ENCODE peak calls at places on chromosomes 7 and 10, in five cellular contexts. One of them, this sample, is unnamed.

GRCh38 chr7:40673285-40673684 is 538.5 kb downstream of the SUGCT start:
- DNase-seq in cardiac muscle cell: no peak
- DNase-seq in AG04450: peak; percentile 55
- DNase-seq in dorsolateral prefrontal cortex: no peak
- DNase-seq in uterus: no peak
- DNase-seq in this sample: no peak

GRCh38 chr10:98309366-98310355 is 41.7 kb upstream of the LOXL4 start:
- DNase-seq in cardiac muscle cell: peak; percentile 83
- DNase-seq in AG04450: peak; percentile 75
- DNase-seq in dorsolateral prefrontal cortex: peak; percentile 65
- DNase-seq in uterus: peak; percentile 84
- DNase-seq in this sample: peak; percentile 66

GRCh38 chr7:112876877-112877276 is 86.7 kb upstream of the TMEM168 start:
- DNase-seq in cardiac muscle cell: no peak
- DNase-seq in AG04450: no peak
- DNase-seq in dorsolateral prefrontal cortex: no peak
- DNase-seq in uterus: no peak
- DNase-seq in this sample: no peak

GRCh38 chr7:45268013-45268412 is 110.4 kb downstream of the RAMP3 start:
- DNase-seq in cardiac muscle cell: no peak
- DNase-seq in AG04450: no peak
- DNase-seq in dorsolateral prefrontal cortex: no peak
- DNase-seq in uterus: no peak
- DNase-seq in this sample: no peak

GRCh38 chr10:43202657-43203490 is 64.0 kb downstream of the RASGEF1A start:
- DNase-seq in cardiac muscle cell: peak; percentile 39
- DNase-seq in AG04450: no peak
- DNase-seq in dorsolateral prefrontal cortex: no peak
- DNase-seq in uterus: peak; percentile 35
- DNase-seq in this sample: peak; percentile 31

GRCh38 chr10:123139521-123140163 is 3.9 kb downstream of the HMX3 start:
- DNase-seq in cardiac muscle cell: peak; percentile 62
- DNase-seq in AG04450: no peak
- DNase-seq in dorsolateral prefrontal cortex: no peak
- DNase-seq in uterus: no peak
- DNase-seq in this sample: peak; percentile 58

GRCh38 chr7:100122067-100122466 is 2.6 kb downstream of the CNPY4 start:
- DNase-seq in cardiac muscle cell: no peak
- DNase-seq in AG04450: no peak
- DNase-seq in dorsolateral prefrontal cortex: no peak
- DNase-seq in uterus: no peak
- DNase-seq in this sample: no peak

GRCh38 chr10:68139451-68140272 is 30.4 kb downstream of the MYPN start:
- DNase-seq in cardiac muscle cell: no peak
- DNase-seq in AG04450: no peak
- DNase-seq in dorsolateral prefrontal cortex: no peak
- DNase-seq in uterus: no peak
- DNase-seq in this sample: no peak

GRCh38 chr7:92461027-92462003 is 14.0 kb downstream of the GATAD1 start:
- DNase-seq in cardiac muscle cell: peak; percentile 48
- DNase-seq in AG04450: no peak
- DNase-seq in dorsolateral prefrontal cortex: peak; percentile 29
- DNase-seq in uterus: no peak
- DNase-seq in this sample: no peak

GRCh38 chr10:21405981-21406380 is 119.5 kb downstream of the SKIDA1 start:
- DNase-seq in cardiac muscle cell: no peak
- DNase-seq in AG04450: no peak
- DNase-seq in dorsolateral prefrontal cortex: no peak
- DNase-seq in uterus: no peak
- DNase-seq in this sample: no peak

GRCh38 chr10:130039141-130039540 is 71.5 kb downstream of the C10orf143 start:
- DNase-seq in cardiac muscle cell: no peak
- DNase-seq in AG04450: no peak
- DNase-seq in dorsolateral prefrontal cortex: no peak
- DNase-seq in uterus: no peak
- DNase-seq in this sample: no peak

GRCh38 chr7:154699421-154699820 is 303.5 kb downstream of the PAXIP1 start:
- DNase-seq in cardiac muscle cell: no peak
- DNase-seq in AG04450: no peak
- DNase-seq in dorsolateral prefrontal cortex: no peak
- DNase-seq in uterus: no peak
- DNase-seq in this sample: no peak

GRCh38 chr7:85030893-85031292 is 156.0 kb downstream of the SEMA3D start:
- DNase-seq in cardiac muscle cell: peak; percentile 52
- DNase-seq in AG04450: peak; percentile 44
- DNase-seq in dorsolateral prefrontal cortex: no peak
- DNase-seq in uterus: no peak
- DNase-seq in this sample: no peak
- TF ChIP-seq CTCF in cardiac muscle cell: peak; percentile 52
- TF ChIP-seq CTCF in AG04450: peak; percentile 56
- TF ChIP-seq CTCF in dorsolateral prefrontal cortex: peak; percentile 67
- TF ChIP-seq CTCF in uterus: no peak
- TF ChIP-seq CTCF in this sample: peak; percentile 31

DNA sequence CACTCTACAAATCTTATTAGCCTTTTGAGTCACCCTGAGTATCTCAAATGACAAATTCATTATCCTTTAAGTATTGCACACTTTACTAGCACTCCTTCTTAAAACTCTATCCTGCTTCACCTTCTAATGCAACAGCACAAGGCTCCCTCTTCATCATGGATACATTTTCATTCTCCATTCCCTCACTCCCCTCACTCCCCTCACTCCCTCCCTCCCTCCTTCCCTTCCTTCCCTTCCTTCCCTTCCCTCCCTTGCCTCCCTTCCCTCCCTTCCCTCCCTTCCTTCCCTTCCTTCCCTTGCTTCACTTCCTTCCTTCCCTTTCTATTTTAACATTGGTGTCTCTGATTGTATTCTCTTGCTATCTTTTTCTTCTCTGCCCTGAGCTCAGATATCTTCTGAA is 130.5 kb downstream of the PCLO start:
- DNase-seq in cardiac muscle cell: no peak
- DNase-seq in AG04450: no peak
- DNase-seq in dorsolateral prefrontal cortex: no peak
- DNase-seq in uterus: no peak
- DNase-seq in this sample: no peak
- H3K4me3 ChIP-seq in cardiac muscle cell: no peak overlapping the region
- H3K4me3 ChIP-seq in AG04450: no peak overlapping the region
- H3K4me3 ChIP-seq in dorsolateral prefrontal cortex: no peak overlapping the region
- H3K4me3 ChIP-seq in uterus: no peak overlapping the region
- H3K4me3 ChIP-seq in this sample: no peak overlapping the region

DNA sequence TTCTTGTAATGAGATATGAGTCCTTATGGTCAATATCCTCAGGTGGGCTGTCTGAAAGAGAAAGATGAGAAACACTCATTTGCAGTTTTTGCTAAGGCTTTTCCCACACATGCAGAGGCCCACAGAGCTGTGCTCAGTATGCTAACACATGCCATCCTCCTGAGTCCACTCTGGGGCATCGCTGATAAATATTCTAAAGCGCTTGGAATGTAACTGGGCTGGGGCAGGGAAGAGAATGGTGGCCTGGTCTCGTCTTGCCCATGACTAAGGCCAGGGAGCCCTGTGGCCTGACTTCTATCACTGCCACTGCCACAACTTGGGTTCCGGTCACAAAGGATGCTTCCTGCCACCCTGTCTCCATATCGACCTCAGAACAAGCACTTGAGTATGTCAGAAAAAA is 199.7 kb upstream of the FRMD4A start:
- DNase-seq in cardiac muscle cell: no peak
- DNase-seq in AG04450: no peak
- DNase-seq in dorsolateral prefrontal cortex: no peak
- DNase-seq in uterus: no peak
- DNase-seq in this sample: no peak
- H3K27ac ChIP-seq in cardiac muscle cell: no peak overlapping the region
- H3K27ac ChIP-seq in AG04450: no peak overlapping the region
- H3K27ac ChIP-seq in dorsolateral prefrontal cortex: no peak overlapping the region
- H3K27ac ChIP-seq in uterus: no peak overlapping the region
- H3K27ac ChIP-seq in this sample: no peak overlapping the region

DNA sequence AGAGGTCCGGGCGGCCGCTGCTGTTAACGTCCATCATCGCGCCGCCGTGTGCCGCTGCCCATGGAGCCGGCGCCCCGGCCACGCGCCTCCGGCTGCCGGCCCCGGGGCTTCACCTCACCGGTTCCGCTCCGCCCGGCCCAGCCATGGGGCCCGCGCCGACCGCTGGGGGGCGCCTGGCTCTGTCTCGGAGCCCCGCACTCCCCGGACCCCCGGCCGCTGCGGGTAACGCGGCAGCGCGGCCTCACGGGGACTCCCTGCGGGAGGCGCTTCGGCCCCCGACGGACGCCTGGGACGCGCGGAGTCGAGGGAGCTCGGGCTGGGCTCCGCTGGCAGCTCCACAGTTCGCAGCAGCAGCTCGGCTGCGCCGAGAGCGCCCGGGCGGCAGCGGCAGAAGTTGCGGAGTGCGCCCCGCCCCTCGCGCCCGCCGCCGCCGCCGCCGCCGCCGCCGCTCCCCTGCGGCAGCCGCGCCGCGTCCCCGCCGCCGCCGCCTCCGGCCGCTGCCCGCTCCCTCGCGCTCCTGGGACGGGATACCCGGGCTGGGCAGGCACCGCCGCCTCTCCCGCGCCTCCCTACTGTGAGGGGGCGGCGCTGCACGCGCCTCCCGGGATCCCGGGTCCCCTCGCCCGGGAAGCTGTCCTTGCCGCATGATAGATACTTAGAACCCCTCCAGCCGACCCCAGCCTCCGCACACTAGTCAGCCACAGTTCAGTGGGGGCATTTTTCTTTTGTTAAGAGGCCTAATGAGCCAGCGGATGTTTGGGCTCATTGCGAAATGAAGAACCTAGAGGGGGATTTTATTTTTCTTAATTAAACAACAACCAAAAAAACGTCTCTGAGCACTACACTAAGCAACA is at the start of gene HTR7:
- DNase-seq in cardiac muscle cell: peak; percentile 73
- DNase-seq in AG04450: no peak
- DNase-seq in dorsolateral prefrontal cortex: no peak
- DNase-seq in uterus: peak; percentile 69
- DNase-seq in this sample: peak; percentile 54
- TF ChIP-seq CTCF in cardiac muscle cell: peak; percentile 43
- TF ChIP-seq CTCF in AG04450: peak; percentile 49
- TF ChIP-seq CTCF in dorsolateral prefrontal cortex: peak; percentile 66
- TF ChIP-seq CTCF in uterus: peak; percentile 83
- TF ChIP-seq CTCF in this sample: peak; percentile 45

DNA sequence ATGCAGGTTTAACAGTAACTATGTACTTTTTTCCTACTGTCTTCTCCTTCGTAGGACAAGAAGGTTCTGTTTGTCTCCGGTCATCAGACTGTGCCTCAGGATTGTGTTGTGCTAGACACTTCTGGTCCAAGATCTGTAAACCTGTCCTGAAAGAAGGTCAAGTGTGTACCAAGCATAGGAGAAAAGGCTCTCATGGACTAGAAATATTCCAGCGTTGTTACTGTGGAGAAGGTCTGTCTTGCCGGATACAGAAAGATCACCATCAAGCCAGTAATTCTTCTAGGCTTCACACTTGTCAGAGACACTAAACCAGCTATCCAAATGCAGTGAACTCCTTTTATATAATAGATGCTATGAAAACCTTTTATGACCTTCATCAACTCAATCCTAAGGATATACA is 2.4 kb downstream of the DKK1 start:
- DNase-seq in cardiac muscle cell: no peak
- DNase-seq in AG04450: no peak
- DNase-seq in dorsolateral prefrontal cortex: no peak
- DNase-seq in uterus: no peak
- DNase-seq in this sample: no peak
- H3K4me3 ChIP-seq in cardiac muscle cell: no peak overlapping the region
- H3K4me3 ChIP-seq in AG04450: peak overlapping the region; percentile 26
- H3K4me3 ChIP-seq in dorsolateral prefrontal cortex: no peak overlapping the region
- H3K4me3 ChIP-seq in uterus: no peak overlapping the region
- H3K4me3 ChIP-seq in this sample: no peak overlapping the region

GRCh38 chr7:832292-832967 is at the start of gene SUN1:
- DNase-seq in cardiac muscle cell: peak; percentile 49
- DNase-seq in AG04450: no peak
- DNase-seq in dorsolateral prefrontal cortex: peak; percentile 21
- DNase-seq in uterus: peak; percentile 51
- DNase-seq in this sample: no peak
- H3K27ac ChIP-seq in cardiac muscle cell: peak within 1 kb of the TSS; percentile 98
- H3K27ac ChIP-seq in AG04450: peak within 1 kb of the TSS; percentile 80
- H3K27ac ChIP-seq in dorsolateral prefrontal cortex: peak within 1 kb of the TSS; percentile 79
- H3K27ac ChIP-seq in uterus: peak within 1 kb of the TSS; percentile 99
- H3K27ac ChIP-seq in this sample: peak within 1 kb of the TSS; percentile 89

DNA sequence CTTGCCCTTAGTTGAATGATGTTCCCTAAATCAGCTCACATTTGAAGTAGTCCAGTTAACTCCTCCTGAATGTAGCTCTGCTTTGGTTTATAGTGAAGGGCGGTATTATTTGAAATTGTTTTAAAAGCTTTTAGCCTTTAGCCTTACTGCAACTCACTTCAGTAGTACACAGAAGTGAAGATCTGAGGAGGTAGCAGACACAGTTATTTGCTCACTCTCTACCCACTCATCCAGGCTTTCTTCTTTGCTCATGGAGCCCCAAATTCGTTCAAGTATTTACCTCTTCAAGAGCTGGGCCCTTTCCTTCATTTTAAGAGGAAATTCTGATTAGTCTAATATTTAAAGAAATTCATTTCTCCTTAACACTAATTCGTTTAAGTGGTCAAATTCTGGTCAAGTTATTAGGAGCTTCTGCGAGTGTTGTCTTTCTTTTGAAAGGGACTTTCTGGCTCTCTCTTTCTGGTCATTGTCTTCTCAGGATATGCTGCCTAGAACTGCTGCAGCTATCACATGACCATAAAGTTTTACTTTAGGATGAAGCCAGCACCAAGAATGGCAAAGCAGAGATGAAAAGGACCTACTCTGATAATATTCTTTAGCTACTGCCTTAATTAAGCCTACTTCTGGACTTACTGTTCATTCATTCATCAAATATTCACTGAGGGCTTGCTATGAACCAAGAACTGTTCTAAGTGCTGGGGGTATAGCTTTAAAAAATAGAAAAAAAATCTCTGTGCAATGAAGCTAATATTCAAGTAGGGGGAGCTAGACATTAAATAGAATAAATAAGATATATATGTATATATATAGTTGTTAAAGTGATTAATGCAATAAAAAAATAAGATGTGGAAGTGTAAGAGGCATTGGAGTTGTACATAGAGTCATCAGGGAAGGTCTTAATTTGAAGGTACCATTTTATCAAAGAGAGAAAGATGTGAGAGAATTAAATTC is 180.9 kb upstream of the AGR3 start:
- DNase-seq in cardiac muscle cell: no peak
- DNase-seq in AG04450: no peak
- DNase-seq in dorsolateral prefrontal cortex: no peak
- DNase-seq in uterus: no peak
- DNase-seq in this sample: no peak
- TF ChIP-seq CTCF in cardiac muscle cell: peak; percentile 33
- TF ChIP-seq CTCF in AG04450: peak; percentile 43
- TF ChIP-seq CTCF in dorsolateral prefrontal cortex: no peak
- TF ChIP-seq CTCF in uterus: no peak
- TF ChIP-seq CTCF in this sample: no peak

GRCh38 chr7:13166801-13167200 is 479.4 kb downstream of the ARL4A start:
- DNase-seq in cardiac muscle cell: no peak
- DNase-seq in AG04450: no peak
- DNase-seq in dorsolateral prefrontal cortex: no peak
- DNase-seq in uterus: no peak
- DNase-seq in this sample: no peak

GRCh38 chr7:13165854-13166253 is 478.4 kb downstream of the ARL4A start:
- DNase-seq in cardiac muscle cell: no peak
- DNase-seq in AG04450: no peak
- DNase-seq in dorsolateral prefrontal cortex: no peak
- DNase-seq in uterus: no peak
- DNase-seq in this sample: no peak

DNA sequence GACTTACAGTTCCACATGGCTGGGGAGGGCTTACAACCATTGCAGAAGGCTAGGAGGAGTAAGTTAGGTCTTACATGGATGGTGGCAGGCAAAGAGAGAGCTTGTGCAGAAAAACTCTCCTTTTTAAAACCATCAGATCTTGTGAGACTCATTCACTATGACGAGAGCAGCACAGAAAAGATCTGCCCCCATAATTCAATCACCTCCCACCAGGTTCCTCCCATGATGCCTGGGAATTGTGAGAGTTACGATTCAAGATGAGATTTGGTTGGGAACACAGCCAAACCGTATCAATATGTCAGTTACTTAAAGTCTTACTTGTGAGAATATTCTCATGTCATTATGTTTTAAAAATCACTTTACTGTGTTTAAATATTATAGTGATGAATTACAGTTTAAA is 481.9 kb downstream of the ARL4A start:
- DNase-seq in cardiac muscle cell: no peak
- DNase-seq in AG04450: no peak
- DNase-seq in dorsolateral prefrontal cortex: no peak
- DNase-seq in uterus: no peak
- DNase-seq in this sample: no peak
- H3K4me3 ChIP-seq in cardiac muscle cell: no peak overlapping the region
- H3K4me3 ChIP-seq in AG04450: no peak overlapping the region
- H3K4me3 ChIP-seq in dorsolateral prefrontal cortex: no peak overlapping the region
- H3K4me3 ChIP-seq in uterus: no peak overlapping the region
- H3K4me3 ChIP-seq in this sample: no peak overlapping the region